ENCODE peak calls at places on chromosomes 3 and 15, in ten cellular contexts. D, F, L, O, W, T, A, B, U and Z are unnamed samples.

GRCh38 chr3:141268281-141268680 is 36.7 kb downstream of the PXYLP1 start:
- DNase-seq in D (no peak), F (no peak), L (no peak), O (no peak), W (no peak), T (no peak), A (no peak), B (no peak), U (no peak), Z (no peak)

GRCh38 chr3:109642042-109642441 is 304.7 kb upstream of the DPPA4 start:
- DNase-seq in D (no peak), F (no peak), L (no peak), O (no peak), W (no peak), T (no peak), A (no peak), B (no peak), U (no peak), Z (no peak)

GRCh38 chr3:153439780-153440179 is 277.8 kb downstream of the RAP2B start:
- DNase-seq in D (no peak), F (no peak), L (no peak), O (no peak), W (no peak), T (peak), A (no peak), B (no peak), U (no peak), Z (no peak)

GRCh38 chr3:141860086-141860669 is 16.3 kb upstream of the ATP1B3 start:
- DNase-seq in D (no peak), F (no peak), L (no peak), O (no peak), W (no peak), T (no peak), A (no peak), B (no peak), U (no peak), Z (no peak)

GRCh38 chr3:194632211-194632982 is 822 bp downstream of the TMEM44 start:
- DNase-seq in D (peak), F (no peak), L (no peak), O (peak), W (no peak), T (peak), A (peak), B (peak), U (no peak), Z (peak)

GRCh38 chr3:194514626-194515025 is 27.8 kb upstream of the ATP13A3 start:
- DNase-seq in D (no peak), F (no peak), L (no peak), O (no peak), W (no peak), T (no peak), A (no peak), B (no peak), U (no peak), Z (no peak)

GRCh38 chr3:115148142-115148790 is 1.2 kb upstream of the ZBTB20 start:
- DNase-seq in D (no peak), F (no peak), L (no peak), O (no peak), W (peak), T (peak), A (peak), B (no peak), U (no peak), Z (peak)

GRCh38 chr15:62099171-62099601 is 32.4 kb downstream of the C2CD4A start:
- DNase-seq in D (no peak), F (no peak), L (no peak), O (no peak), W (no peak), T (peak), A (peak), B (no peak), U (no peak), Z (peak)

GRCh38 chr15:52481915-52482314 is 46.8 kb downstream of the MYO5A start:
- DNase-seq in D (no peak), F (no peak), L (peak), O (no peak), W (no peak), T (peak), A (peak), B (no peak), U (peak), Z (peak)

GRCh38 chr3:134432236-134432635 is 53.5 kb downstream of the ANAPC13 start:
- DNase-seq in D (no peak), F (no peak), L (no peak), O (no peak), W (peak), T (no peak), A (no peak), B (no peak), U (no peak), Z (no peak)

GRCh38 chr3:37402351-37402750 is 228.0 kb upstream of the LRRFIP2 start:
- DNase-seq in D (no peak), F (no peak), L (no peak), O (no peak), W (no peak), T (no peak), A (peak), B (no peak), U (no peak), Z (no peak)

GRCh38 chr3:36653095-36653494 is 111.3 kb downstream of the DCLK3 start:
- DNase-seq in D (no peak), F (no peak), L (no peak), O (no peak), W (no peak), T (peak), A (peak), B (peak), U (no peak), Z (peak)

GRCh38 chr3:90010341-90010740 is 902.9 kb downstream of the EPHA3 start:
- DNase-seq in D (no peak), F (no peak), L (no peak), O (no peak), W (peak), T (peak), A (peak), B (no peak), U (no peak), Z (peak)

GRCh38 chr3:19147905-19148767 is at the start of gene KCNH8:
- DNase-seq in D (peak), F (peak), L (no peak), O (no peak), W (peak), T (no peak), A (no peak), B (peak), U (peak), Z (no peak)

GRCh38 chr3:135503429-135504083 is 462.0 kb upstream of the PPP2R3A start:
- DNase-seq in D (peak), F (peak), L (no peak), O (peak), W (peak), T (peak), A (peak), B (peak), U (peak), Z (peak)

GRCh38 chr15:23372284-23372683 is 17.7 kb downstream of the GOLGA8S start:
- DNase-seq in D (no peak), F (no peak), L (no peak), O (no peak), W (no peak), T (no peak), A (peak), B (no peak), U (no peak), Z (peak)

GRCh38 chr15:99306694-99307338 is 55.5 kb downstream of the LRRC28 start:
- DNase-seq in D (no peak), F (peak), L (no peak), O (no peak), W (peak), T (peak), A (no peak), B (no peak), U (no peak), Z (no peak)

GRCh38 chr15:76330281-76330680 is 6.3 kb upstream of the ISL2 start:
- DNase-seq in D (peak), F (peak), L (no peak), O (no peak), W (peak), T (peak), A (peak), B (no peak), U (no peak), Z (peak)

GRCh38 chr3:48064292-48064829 is 48.1 kb upstream of the MAP4 start:
- DNase-seq in D (no peak), F (no peak), L (no peak), O (no peak), W (no peak), T (peak), A (peak), B (no peak), U (no peak), Z (peak)

GRCh38 chr3:143640774-143641173 is 207.5 kb downstream of the SLC9A9 start:
- DNase-seq in D (no peak), F (no peak), L (no peak), O (no peak), W (no peak), T (no peak), A (no peak), B (no peak), U (no peak), Z (no peak)

GRCh38 chr3:41854956-41855355 is 106.9 kb downstream of the ULK4 start:
- DNase-seq in D (no peak), F (no peak), L (no peak), O (no peak), W (no peak), T (no peak), A (no peak), B (no peak), U (no peak), Z (no peak)

GRCh38 chr3:37652851-37653250 is 208.8 kb upstream of the CTDSPL start:
- DNase-seq in D (no peak), F (no peak), L (no peak), O (no peak), W (no peak), T (no peak), A (no peak), B (no peak), U (no peak), Z (no peak)

GRCh38 chr3:81308296-81308695 is 453.1 kb downstream of the GBE1 start:
- DNase-seq in D (no peak), F (no peak), L (no peak), O (no peak), W (no peak), T (peak), A (peak), B (no peak), U (no peak), Z (peak)

GRCh38 chr3:85030052-85030451 is 71.3 kb downstream of the CADM2 start:
- DNase-seq in D (no peak), F (no peak), L (no peak), O (no peak), W (no peak), T (no peak), A (no peak), B (no peak), U (no peak), Z (no peak)

GRCh38 chr3:32340039-32340438 is 51.6 kb upstream of the CMTM7 start:
- DNase-seq in D (no peak), F (no peak), L (no peak), O (no peak), W (peak), T (peak), A (peak), B (no peak), U (peak), Z (peak)

GRCh38 chr15:70259030-70259424 is 161.3 kb upstream of the TLE3 start:
- DNase-seq in D (peak), F (peak), L (peak), O (peak), W (peak), T (peak), A (peak), B (peak), U (peak), Z (peak)

GRCh38 chr3:51224843-51225242 is 160.2 kb upstream of the MANF start:
- DNase-seq in D (no peak), F (no peak), L (no peak), O (no peak), W (no peak), T (no peak), A (no peak), B (no peak), U (no peak), Z (no peak)

GRCh38 chr3:191269289-191270085 is 59.7 kb upstream of the CCDC50 start:
- DNase-seq in D (no peak), F (no peak), L (no peak), O (no peak), W (no peak), T (peak), A (no peak), B (no peak), U (peak), Z (peak)

GRCh38 chr3:128052831-128053419 is 688 bp downstream of the SEC61A1 start:
- DNase-seq in D (no peak), F (peak), L (no peak), O (no peak), W (peak), T (no peak), A (no peak), B (no peak), U (no peak), Z (peak)

GRCh38 chr3:11546657-11547302 is 96.9 kb downstream of the VGLL4 start:
- DNase-seq in D (no peak), F (no peak), L (no peak), O (no peak), W (no peak), T (no peak), A (no peak), B (no peak), U (no peak), Z (no peak)

GRCh38 chr15:101242999-101243336 is 8.9 kb downstream of the CHSY1 start:
- DNase-seq in D (no peak), F (no peak), L (no peak), O (no peak), W (no peak), T (no peak), A (no peak), B (no peak), U (no peak), Z (no peak)

GRCh38 chr3:188085596-188086560 is 68.1 kb upstream of the LPP start:
- DNase-seq in D (no peak), F (no peak), L (no peak), O (no peak), W (no peak), T (no peak), A (no peak), B (no peak), U (no peak), Z (no peak)

GRCh38 chr3:125591116-125591755 is 4.1 kb downstream of the OSBPL11 start:
- DNase-seq in D (no peak), F (no peak), L (no peak), O (no peak), W (no peak), T (peak), A (peak), B (no peak), U (no peak), Z (no peak)

GRCh38 chr15:74828835-74829234 is 2.4 kb downstream of the CPLX3 start:
- DNase-seq in D (no peak), F (no peak), L (no peak), O (no peak), W (no peak), T (no peak), A (no peak), B (no peak), U (no peak), Z (no peak)

GRCh38 chr15:63460210-63461135 is 43.9 kb upstream of the USP3 start:
- DNase-seq in D (no peak), F (no peak), L (no peak), O (no peak), W (no peak), T (no peak), A (no peak), B (no peak), U (no peak), Z (no peak)

GRCh38 chr15:63463030-63463429 is 41.4 kb upstream of the USP3 start:
- DNase-seq in D (no peak), F (no peak), L (no peak), O (no peak), W (no peak), T (no peak), A (no peak), B (no peak), U (no peak), Z (no peak)

GRCh38 chr15:63458794-63459395 is 45.5 kb upstream of the USP3 start:
- DNase-seq in D (no peak), F (no peak), L (no peak), O (no peak), W (no peak), T (no peak), A (no peak), B (no peak), U (no peak), Z (no peak)

GRCh38 chr15:63462053-63462452 is 42.3 kb upstream of the USP3 start:
- DNase-seq in D (no peak), F (no peak), L (no peak), O (no peak), W (no peak), T (peak), A (peak), B (no peak), U (no peak), Z (peak)

DNA sequence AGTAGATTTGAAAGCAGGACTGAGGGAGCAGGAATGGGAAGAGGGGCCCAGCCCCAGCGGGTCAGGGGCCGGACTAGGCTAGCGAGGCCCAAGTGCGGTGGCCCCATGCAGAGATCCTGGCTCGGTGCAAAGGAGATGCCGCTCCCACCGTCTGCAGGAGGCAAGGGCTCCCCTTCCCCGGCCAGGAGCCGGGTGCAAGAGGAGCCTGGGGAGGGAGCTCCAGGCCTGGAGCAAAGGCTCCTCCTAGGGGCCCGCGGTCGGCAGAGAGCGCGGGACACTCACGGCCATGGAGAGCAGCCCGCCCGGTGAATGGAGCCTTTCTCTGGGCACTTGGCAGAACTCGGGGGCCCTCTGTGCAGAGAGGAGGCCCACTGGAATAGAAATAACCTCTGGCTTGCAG is 43.2 kb upstream of the USP3 start:
- DNase-seq in D (no peak), F (no peak), L (no peak), O (no peak), W (peak), T (no peak), A (peak), B (no peak), U (no peak), Z (peak)
- TF ChIP-seq CTCF in D (no peak), F (no peak), L (no peak), O (no peak), W (peak), T (no peak), A (peak), B (no peak), U (no peak), Z (peak)

GRCh38 chr3:169953462-169954141 is 13.0 kb upstream of the SEC62 start:
- DNase-seq in D (no peak), F (no peak), L (no peak), O (no peak), W (no peak), T (no peak), A (peak), B (no peak), U (no peak), Z (no peak)

GRCh38 chr3:169952045-169952444 is 14.6 kb upstream of the SEC62 start:
- DNase-seq in D (no peak), F (no peak), L (no peak), O (no peak), W (no peak), T (no peak), A (peak), B (no peak), U (no peak), Z (no peak)

GRCh38 chr3:169948559-169949371 is 17.8 kb upstream of the SEC62 start:
- DNase-seq in D (no peak), F (no peak), L (no peak), O (no peak), W (peak), T (no peak), A (no peak), B (no peak), U (peak), Z (no peak)

DNA sequence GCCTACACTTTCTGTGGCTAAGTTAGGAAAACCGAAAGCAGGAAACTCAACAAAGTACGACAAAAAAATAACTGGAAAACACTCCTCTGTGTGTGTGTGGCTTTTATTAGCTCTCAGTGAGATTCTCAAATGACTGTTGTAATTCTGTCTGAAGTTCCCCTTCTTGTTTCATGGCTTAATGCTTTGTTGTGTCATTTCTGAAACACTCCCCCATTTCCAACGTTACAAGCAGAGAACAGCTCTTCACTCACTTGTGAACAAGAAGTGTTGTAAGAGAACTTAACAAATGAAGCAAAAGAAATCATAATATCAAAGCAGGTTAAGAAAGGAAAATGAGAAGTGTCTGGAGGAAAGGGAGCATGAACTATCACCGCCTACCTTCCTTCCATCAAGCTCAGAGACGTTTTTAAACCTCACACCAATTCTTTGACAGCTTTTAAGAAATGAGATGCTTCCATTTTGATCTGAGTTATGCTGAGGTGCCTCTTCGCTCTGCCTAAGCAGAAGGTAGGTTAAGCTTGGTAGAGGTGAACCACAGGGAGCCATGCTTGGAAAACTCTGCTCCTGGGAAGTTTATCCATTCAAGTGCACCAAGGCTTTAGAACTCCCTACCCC is 12.4 kb upstream of the SEC62 start:
- DNase-seq in D (no peak), F (no peak), L (no peak), O (no peak), W (no peak), T (no peak), A (no peak), B (no peak), U (peak), Z (no peak)
- H3K4me3 ChIP-seq in D (no peak), F (no peak), L (no peak), O (no peak), W (no peak), T (no peak), A (no peak), B (no peak), U (peak), Z (no peak)

DNA sequence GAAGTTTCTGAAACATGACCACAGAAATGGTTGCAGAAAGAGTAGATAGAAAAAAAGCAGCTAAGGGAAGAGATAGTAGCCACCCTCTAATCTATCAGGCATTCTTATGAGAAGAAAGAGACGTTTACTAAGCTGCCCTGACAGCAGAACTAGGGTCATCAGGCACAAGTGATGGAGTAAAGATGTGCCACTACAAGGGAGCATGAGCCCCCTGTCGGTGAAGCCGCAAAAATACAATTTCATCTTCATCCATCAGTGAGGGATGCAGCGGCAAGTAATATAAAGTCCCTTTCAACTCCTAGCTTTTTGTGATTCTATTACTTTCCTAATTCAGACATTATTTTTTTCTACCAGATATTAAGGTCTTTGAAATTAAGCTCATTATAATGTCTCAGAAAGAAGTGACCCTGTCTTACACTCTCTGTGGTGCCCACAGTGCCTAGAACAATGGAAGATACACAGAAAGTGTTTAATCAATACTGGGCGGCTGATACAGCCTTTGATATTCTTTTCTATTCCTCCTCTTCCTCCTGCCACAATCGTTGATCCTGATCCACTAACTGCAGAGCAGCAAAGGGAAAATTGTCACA is 651.6 kb downstream of the NTRK3 start:
- DNase-seq in D (no peak), F (no peak), L (no peak), O (no peak), W (peak), T (no peak), A (peak), B (no peak), U (peak), Z (no peak)
- TF ChIP-seq CTCF in D (peak), F (peak), L (no peak), O (peak), W (peak), T (peak), A (peak), B (no peak), U (peak), Z (peak)

DNA sequence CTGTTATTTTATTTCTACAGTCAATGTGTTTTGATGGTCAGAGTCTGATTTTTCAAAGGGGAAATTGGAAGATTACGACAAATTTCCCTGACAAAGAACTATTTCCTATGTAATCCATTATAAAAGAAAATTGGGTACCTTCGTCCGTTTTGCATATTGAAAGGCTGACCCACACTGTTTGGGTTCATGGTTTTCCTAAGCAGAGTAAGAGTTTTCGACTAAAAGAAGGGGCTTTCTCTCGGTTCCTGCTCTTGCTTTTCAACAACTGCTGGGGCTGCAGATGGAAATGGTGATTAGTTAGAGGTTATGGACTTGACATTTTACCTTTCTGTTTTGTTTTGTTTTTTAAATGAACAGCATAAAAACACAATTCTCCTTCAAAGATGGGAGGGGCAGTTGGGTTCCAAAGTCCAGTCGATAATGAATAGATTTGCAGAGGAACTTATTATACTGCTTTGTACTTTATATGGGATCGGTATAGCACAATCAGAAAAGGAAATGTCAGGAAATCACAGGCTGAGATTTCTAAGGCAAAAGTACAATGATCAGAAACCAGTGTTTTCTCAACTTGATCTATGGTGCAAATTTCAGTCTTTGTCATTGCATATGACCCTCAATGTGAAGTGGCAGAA is 1.0 kb downstream of the KCNMB2 start:
- DNase-seq in D (no peak), F (no peak), L (no peak), O (no peak), W (no peak), T (no peak), A (no peak), B (no peak), U (peak), Z (no peak)
- H3K4me3 ChIP-seq in D (peak), F (peak), L (no peak), O (peak), W (no peak), T (no peak), A (no peak), B (no peak), U (peak), Z (no peak)